ENCODE peak calls at places on chromosomes 16 and 17, in eight cellular contexts. C is stomach; J is thoracic aorta; N is transverse colon; L is left ventricle myocardium inferior; R is CD8-positive, alpha-beta T cell; D is A549; A is adrenal gland. X is an unnamed sample. For H3K4me1, the result is how much of the 10 kb centered on the place peaks cover.

GRCh38 chr16:9134739-9135138 is 43.3 kb downstream of the HAPSTR1 start:
- DNase-seq in C (peak), J (no peak), N (peak), L (no peak), R (peak), D (peak), A (peak), X (peak)

GRCh38 chr16:86567701-86568571 is 1.3 kb downstream of the FOXC2 start:
- DNase-seq in C (no peak), J (no peak), N (no peak), L (peak), R (no peak), D (no peak), A (no peak), X (no peak)

GRCh38 chr16:56817938-56818337 is 47.1 kb upstream of the SLC12A3 start:
- DNase-seq in C (no peak), J (no peak), N (no peak), L (no peak), R (no peak), D (no peak), A (no peak), X (no peak)

GRCh38 chr16:66131156-66131807 is 235.2 kb upstream of the CDH5 start:
- DNase-seq in C (no peak), J (no peak), N (no peak), L (no peak), R (no peak), D (no peak), A (no peak), X (no peak)

GRCh38 chr16:82612263-82612662 is 14.5 kb upstream of the CDH13 start:
- DNase-seq in C (no peak), J (no peak), N (no peak), L (no peak), R (no peak), D (no peak), A (no peak), X (no peak)

GRCh38 chr16:83723901-83724300 is 83.9 kb upstream of the HSBP1 start:
- DNase-seq in C (no peak), J (no peak), N (no peak), L (no peak), R (no peak), D (no peak), A (no peak), X (no peak)

GRCh38 chr16:88591577-88592021 is 21.4 kb downstream of the ZC3H18 start:
- DNase-seq in C (no peak), J (no peak), N (peak), L (peak), R (no peak), D (no peak), A (no peak), X (peak)

GRCh38 chr16:84088695-84089395 is 27.9 kb downstream of the MBTPS1 start:
- DNase-seq in C (peak), J (no peak), N (peak), L (peak), R (no peak), D (peak), A (no peak), X (no peak)

GRCh38 chr16:80948886-80949502 is 57.7 kb downstream of the CMC2 start:
- DNase-seq in C (no peak), J (no peak), N (peak), L (peak), R (no peak), D (peak), A (no peak), X (peak)

GRCh38 chr17:79691931-79692330 is 38.8 kb upstream of the ENPP7 start:
- DNase-seq in C (peak), J (no peak), N (no peak), L (peak), R (no peak), D (no peak), A (no peak), X (peak)

GRCh38 chr17:78406396-78406795 is 27.9 kb downstream of the PGS1 start:
- DNase-seq in C (no peak), J (no peak), N (no peak), L (no peak), R (no peak), D (no peak), A (no peak), X (no peak)

GRCh38 chr16:9092963-9093477 is 1.6 kb downstream of the HAPSTR1 start:
- DNase-seq in C (peak), J (no peak), N (peak), L (no peak), R (peak), D (peak), A (peak), X (peak)

GRCh38 chr16:85634747-85635544 is 21.8 kb downstream of the GSE1 start:
- DNase-seq in C (peak), J (no peak), N (no peak), L (no peak), R (no peak), D (no peak), A (no peak), X (no peak)

GRCh38 chr16:73545713-73546112 is 497.8 kb upstream of the ZFHX3 start:
- DNase-seq in C (no peak), J (no peak), N (no peak), L (no peak), R (no peak), D (no peak), A (no peak), X (no peak)

GRCh38 chr17:42843358-42843934 is 934 bp upstream of the AOC2 start:
- DNase-seq in C (no peak), J (no peak), N (no peak), L (no peak), R (no peak), D (peak), A (peak), X (peak)

GRCh38 chr16:4273858-4274291 is 1.1 kb upstream of the TFAP4 start:
- DNase-seq in C (peak), J (no peak), N (peak), L (peak), R (no peak), D (peak), A (peak), X (peak)

GRCh38 chr16:11263737-11264136 is 5.4 kb downstream of the TNP2 start:
- DNase-seq in C (no peak), J (no peak), N (no peak), L (no peak), R (no peak), D (no peak), A (no peak), X (no peak)

GRCh38 chr16:4200000-4200780 is 41.7 kb downstream of the SRL start:
- DNase-seq in C (peak), J (no peak), N (peak), L (peak), R (no peak), D (peak), A (peak), X (peak)

GRCh38 chr17:48045270-48046001 is 2.7 kb upstream of the NFE2L1 start:
- DNase-seq in C (no peak), J (no peak), N (no peak), L (no peak), R (no peak), D (no peak), A (no peak), X (no peak)

GRCh38 chr17:49414271-49414621 is 436 bp downstream of the PHB1 start:
- DNase-seq in C (no peak), J (no peak), N (peak), L (no peak), R (no peak), D (no peak), A (no peak), X (no peak)

GRCh38 chr16:76634847-76635697 is 357.9 kb downstream of the CNTNAP4 start:
- DNase-seq in C (no peak), J (no peak), N (no peak), L (no peak), R (no peak), D (no peak), A (peak), X (peak)

DNA sequence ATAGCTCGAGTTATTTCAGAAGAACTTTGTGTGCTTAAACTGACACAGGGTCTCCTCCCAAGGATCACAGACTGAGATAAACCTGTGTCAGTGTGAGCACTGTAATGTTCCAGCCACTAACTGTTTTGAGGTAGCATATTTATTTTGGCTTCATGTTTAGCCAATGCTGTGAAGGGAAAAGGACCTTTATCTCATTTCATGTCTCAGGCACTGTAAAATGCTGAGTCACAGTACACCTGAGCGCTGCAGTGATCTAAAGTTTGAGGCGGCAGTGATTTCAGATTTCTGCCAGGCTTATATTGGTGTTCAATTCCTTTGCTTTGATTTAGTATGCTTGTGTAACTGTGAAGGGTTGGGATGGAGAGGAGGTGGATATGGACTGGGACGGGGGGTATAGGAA is 3.1 kb upstream of the DNAJA2 start:
- DNase-seq in C (peak), J (no peak), N (peak), L (no peak), R (no peak), D (peak), A (no peak), X (no peak)
- H3K4me1 ChIP-seq in C (under half), J (under half), N (under half), L (under half), R (under half), D (under half), A (under half), X (under half)

DNA sequence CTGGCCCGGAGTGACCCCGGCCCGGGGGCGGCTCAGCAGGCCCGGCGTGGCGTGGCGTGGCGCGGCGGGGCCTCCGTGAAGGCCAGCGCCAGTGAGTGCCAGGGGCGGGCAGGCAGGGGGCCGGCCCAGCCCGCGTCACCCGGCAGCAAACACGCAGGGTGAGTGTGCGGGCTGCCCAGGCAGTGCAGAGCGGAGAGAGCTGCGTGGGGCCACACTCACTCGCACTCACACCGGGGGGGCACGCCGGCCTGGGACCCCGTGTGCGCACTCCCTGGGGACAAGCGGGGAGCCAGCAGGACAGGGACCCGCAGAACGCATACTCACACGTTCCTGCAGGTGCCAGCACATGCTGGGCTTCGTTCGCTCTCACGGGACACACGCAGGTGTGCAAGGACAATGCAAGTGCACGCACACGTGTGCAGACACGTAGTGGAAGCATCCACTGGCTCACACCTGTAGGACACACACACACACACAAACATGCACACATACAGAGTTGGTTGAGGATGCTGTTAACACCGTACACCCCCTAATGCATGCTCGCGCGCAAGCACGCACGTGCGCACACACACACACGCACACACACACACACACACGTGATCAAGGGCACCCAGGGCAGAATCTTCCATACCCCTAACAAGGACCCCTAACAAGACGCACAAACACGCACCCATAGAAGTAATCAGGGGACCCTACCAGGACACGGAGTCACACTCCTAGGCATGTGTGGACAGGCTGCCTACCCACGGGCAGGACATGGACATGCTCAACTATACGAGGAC is 7.7 kb downstream of the USP6 start:
- DNase-seq in C (peak), J (no peak), N (no peak), L (no peak), R (no peak), D (no peak), A (no peak), X (peak)
- TF ChIP-seq CTCF in C (no peak), J (no peak), N (no peak), L (no peak), R (no peak), D (no peak), A (no peak), X (no peak)

DNA sequence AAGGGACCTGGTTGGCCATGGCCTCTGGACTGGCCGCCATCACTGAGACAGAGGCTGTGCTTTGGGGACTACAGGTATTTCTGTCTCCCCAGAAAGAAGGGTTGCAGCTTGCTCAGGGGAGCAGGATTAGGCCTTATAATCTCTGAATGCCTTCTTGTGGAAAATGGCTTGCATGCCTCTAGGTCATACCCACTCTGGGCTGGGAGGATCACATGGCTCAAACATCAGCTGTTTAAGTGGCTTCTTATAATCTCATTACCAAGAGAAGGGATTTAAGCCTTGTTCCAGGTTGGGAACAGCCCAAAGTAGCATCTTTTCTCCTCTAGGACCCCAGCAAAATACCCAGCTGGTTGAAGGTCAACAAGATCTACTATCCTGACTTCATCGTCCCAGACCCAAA is 19.1 kb downstream of the LIG3 start:
- DNase-seq in C (no peak), J (no peak), N (no peak), L (no peak), R (no peak), D (no peak), A (no peak), X (no peak)
- H3K4me1 ChIP-seq in C (half or more), J (under half), N (under half), L (under half), R (under half), D (under half), A (under half), X (under half)

GRCh38 chr17:77315551-77316190 is 174.9 kb downstream of the SEC14L1 start:
- DNase-seq in C (no peak), J (no peak), N (peak), L (no peak), R (no peak), D (no peak), A (no peak), X (no peak)
- TF ChIP-seq CTCF in C (no peak), J (no peak), N (no peak), L (no peak), R (no peak), D (no peak), A (no peak), X (no peak)

DNA sequence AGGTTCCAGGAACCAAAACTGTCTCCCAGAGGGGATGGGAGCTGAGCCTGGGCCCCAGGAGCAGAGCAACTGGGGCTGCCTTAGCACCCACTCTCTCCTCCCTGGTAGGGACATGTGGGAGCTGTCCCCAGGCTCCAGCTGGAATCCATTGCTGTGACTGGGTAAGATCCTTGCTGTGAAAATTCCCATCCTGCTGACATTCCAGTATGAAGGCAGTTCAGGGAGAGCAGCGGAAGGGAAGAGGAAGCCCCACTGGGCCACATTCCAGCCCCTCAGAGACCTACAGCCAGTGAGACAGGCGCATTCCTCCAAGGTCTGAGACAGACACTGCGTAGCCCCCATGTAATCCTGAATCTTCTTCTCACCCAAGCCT is 24.2 kb downstream of the MYO18A start:
- DNase-seq in C (no peak), J (no peak), N (no peak), L (no peak), R (no peak), D (no peak), A (no peak), X (no peak)
- H3K4me1 ChIP-seq in C (half or more), J (half or more), N (under half), L (half or more), R (under half), D (half or more), A (under half), X (under half)